ENCODE peak calls at places on chromosomes 11 and 22, in six cellular contexts. E is psoas muscle, Q is cardiac muscle cell, U is breast epithelium, L is adrenal gland, G is spleen. P is an unnamed sample. For H3K4me1, the result is how much of the 10 kb centered on the place peaks cover.

GRCh38 chr11:62552465-62552782 is 5.8 kb upstream of the AHNAK start:
- DNase-seq in G (no peak), U (no peak), L (no peak), E (no peak), Q (no peak), P (no peak)

GRCh38 chr11:69637956-69638871 is 2.7 kb upstream of the CCND1 start:
- DNase-seq in G (peak), Q (peak), E (no peak), U (no peak), L (peak), P (no peak)

GRCh38 chr22:27820896-27821866 is 19.6 kb upstream of the MN1 start:
- DNase-seq in G (no peak), Q (no peak), E (no peak), U (peak), L (no peak), P (no peak)

GRCh38 chr11:133928628-133929059 is 28.1 kb downstream of the IGSF9B start:
- DNase-seq in L (no peak), Q (no peak), U (peak), E (no peak), G (no peak), P (no peak)

GRCh38 chr11:67179892-67180490 is 60.9 kb downstream of the KDM2A start:
- DNase-seq in G (no peak), L (no peak), U (no peak), Q (no peak), E (no peak), P (no peak)

GRCh38 chr11:34002420-34002819 is 49.1 kb upstream of the CAPRIN1 start:
- DNase-seq in Q (no peak), E (no peak), L (no peak), G (no peak), U (peak), P (no peak)

GRCh38 chr11:122721201-122721963 is 65.9 kb downstream of the UBASH3B start:
- DNase-seq in U (no peak), E (no peak), Q (no peak), G (no peak), L (no peak), P (no peak)

GRCh38 chr11:65425105-65425970 is 2.7 kb downstream of the NEAT1 start:
- DNase-seq in E (no peak), G (peak), Q (no peak), L (peak), U (no peak), P (no peak)

GRCh38 chr11:36425593-36426206 is 84.4 kb downstream of the TRAF6 start:
- DNase-seq in G (no peak), Q (no peak), U (no peak), L (no peak), E (no peak), P (no peak)

GRCh38 chr11:128530119-128531091 is 57.0 kb downstream of the ETS1 start:
- DNase-seq in E (peak), Q (no peak), G (no peak), U (no peak), L (no peak), P (peak)

GRCh38 chr22:36183446-36183845 is 18.2 kb downstream of the APOL4 start:
- DNase-seq in Q (no peak), E (no peak), U (no peak), L (no peak), G (no peak), P (no peak)

GRCh38 chr11:1167256-1167655 is 9.5 kb downstream of the MUC5AC start:
- DNase-seq in U (no peak), E (no peak), G (no peak), L (no peak), Q (no peak), P (no peak)

GRCh38 chr11:46916669-46917108 is 1.7 kb downstream of the LRP4 start:
- DNase-seq in E (peak), G (no peak), Q (peak), L (peak), U (peak), P (peak)

GRCh38 chr11:62665630-62666258 is 632 bp downstream of the CSKMT start:
- DNase-seq in Q (peak), L (peak), U (no peak), E (peak), G (peak), P (peak)

GRCh38 chr11:86931965-86932332 is 23.2 kb downstream of the FZD4 start:
- DNase-seq in G (no peak), U (no peak), Q (no peak), L (peak), E (no peak), P (no peak)

GRCh38 chr22:49923445-49923844 is 5.0 kb downstream of the CRELD2 start:
- DNase-seq in U (no peak), L (no peak), G (no peak), Q (no peak), E (no peak), P (no peak)

GRCh38 chr11:123111465-123111864 is 49.5 kb upstream of the HSPA8 start:
- DNase-seq in U (no peak), G (no peak), E (no peak), L (no peak), Q (peak), P (no peak)

GRCh38 chr11:102192349-102193066 is 82.3 kb downstream of the YAP1 start:
- DNase-seq in L (no peak), E (no peak), G (no peak), Q (peak), U (no peak), P (no peak)

GRCh38 chr22:42837556-42837955 is 19.5 kb downstream of the ARFGAP3 start:
- DNase-seq in U (no peak), Q (no peak), L (no peak), E (no peak), G (no peak), P (no peak)

GRCh38 chr22:38074181-38075104 is 9.5 kb downstream of the SLC16A8 start:
- DNase-seq in E (peak), G (no peak), U (no peak), Q (no peak), L (no peak), P (no peak)

GRCh38 chr11:64742940-64743590 is 877 bp downstream of the RASGRP2 start:
- DNase-seq in E (peak), U (no peak), G (peak), L (peak), Q (peak), P (peak)

GRCh38 chr11:76049506-76049905 is 156.8 kb downstream of the WNT11 start:
- DNase-seq in U (no peak), L (no peak), G (no peak), E (no peak), Q (no peak), P (no peak)

GRCh38 chr11:113977071-113977490 is 2.2 kb downstream of the HTR3A start:
- DNase-seq in G (no peak), E (no peak), U (no peak), L (no peak), Q (no peak), P (no peak)

GRCh38 chr11:61610905-61611304 is 30.0 kb upstream of the SYT7 start:
- DNase-seq in E (no peak), Q (no peak), G (no peak), U (no peak), L (no peak), P (no peak)

GRCh38 chr11:61041755-61042518 is 60.4 kb upstream of the CD5 start:
- DNase-seq in U (no peak), E (no peak), G (peak), Q (peak), L (peak), P (no peak)

GRCh38 chr11:95794086-95794485 is 3.8 kb downstream of the CEP57 start:
- DNase-seq in G (no peak), Q (no peak), U (no peak), E (no peak), L (no peak), P (no peak)

GRCh38 chr22:27108425-27109114 is 451.2 kb downstream of the MIAT start:
- DNase-seq in Q (no peak), L (peak), E (peak), G (no peak), U (peak), P (peak)

GRCh38 chr11:3341298-3341697 is 37.6 kb downstream of the ZNF195 start:
- DNase-seq in U (peak), Q (peak), E (peak), G (no peak), L (peak), P (no peak)

GRCh38 chr22:48760481-48761238 is 1067.0 kb downstream of the BRD1 start:
- DNase-seq in Q (no peak), L (no peak), U (no peak), G (no peak), E (no peak), P (no peak)

GRCh38 chr11:18706330-18707243 is 8.0 kb downstream of the TMEM86A start:
- DNase-seq in L (peak), E (peak), U (peak), G (peak), Q (peak), P (no peak)

GRCh38 chr22:26565889-26566288 is 24.0 kb downstream of the TPST2 start:
- DNase-seq in L (no peak), U (no peak), E (no peak), Q (no peak), G (no peak), P (no peak)

GRCh38 chr11:45159781-45160365 is 13.4 kb downstream of the PRDM11 start:
- DNase-seq in U (no peak), E (no peak), L (no peak), G (peak), Q (no peak), P (no peak)

GRCh38 chr22:44338183-44338812 is 25.5 kb upstream of the SHISAL1 start:
- DNase-seq in Q (no peak), E (no peak), L (peak), U (no peak), G (no peak), P (no peak)

DNA sequence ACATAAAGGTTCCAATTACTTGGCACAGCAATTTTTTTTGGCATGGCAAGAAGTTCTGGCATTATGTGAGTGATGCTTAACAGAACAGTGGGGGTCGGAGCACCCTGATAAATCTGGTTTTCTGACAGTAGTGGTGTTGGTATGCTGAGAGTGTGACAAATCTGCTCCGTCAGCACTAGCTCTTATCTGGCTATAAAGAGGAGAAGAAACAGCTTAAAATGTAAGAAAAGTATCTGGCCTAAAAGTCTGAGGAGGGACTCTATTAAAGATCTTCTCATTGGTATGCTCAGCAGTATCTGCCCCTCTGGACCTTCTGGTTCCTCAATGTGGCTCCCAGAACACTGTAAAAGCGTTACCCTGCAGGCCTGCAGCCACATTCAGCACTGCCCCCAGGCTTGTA is 137.4 kb downstream of the PLEKHA7 start:
- DNase-seq in G (no peak), Q (no peak), L (no peak), U (no peak), E (no peak), P (no peak)
- H3K4me3 ChIP-seq in G (no peak), Q (no peak), L (no peak), U (no peak), E (no peak), P (no peak)

GRCh38 chr22:46612904-46613605 is 7.1 kb upstream of the GRAMD4 start:
- DNase-seq in L (peak), G (peak), U (no peak), E (peak), Q (peak), P (no peak)

GRCh38 chr22:46610345-46610744 is 9.8 kb upstream of the GRAMD4 start:
- DNase-seq in Q (no peak), G (peak), U (no peak), E (no peak), L (no peak), P (no peak)

GRCh38 chr22:46612341-46612903 is 7.8 kb upstream of the GRAMD4 start:
- DNase-seq in Q (no peak), U (no peak), G (peak), E (no peak), L (no peak), P (no peak)

GRCh38 chr22:46609724-46610161 is 10.4 kb upstream of the GRAMD4 start:
- DNase-seq in L (no peak), G (peak), E (no peak), U (no peak), Q (no peak), P (no peak)

DNA sequence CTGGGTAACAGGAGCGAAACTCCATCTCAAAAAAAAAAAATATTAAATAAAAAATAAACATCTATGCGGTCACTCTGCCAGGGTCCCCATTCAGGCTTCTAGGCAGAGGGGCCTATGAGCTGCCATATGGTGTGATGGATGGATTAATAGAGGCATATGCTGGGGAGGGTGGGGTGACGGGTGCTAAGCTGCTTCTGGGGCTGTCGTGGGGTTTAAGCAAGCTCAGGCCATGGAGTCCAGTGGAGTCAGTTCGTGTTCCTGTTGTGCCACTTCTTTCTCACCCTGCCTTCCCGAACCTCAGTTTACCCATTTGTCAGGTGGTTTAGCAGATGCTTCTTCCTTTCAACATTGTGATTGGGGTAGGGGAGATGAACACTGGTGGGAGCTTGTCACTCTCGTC is 9.0 kb upstream of the GRAMD4 start:
- DNase-seq in Q (no peak), L (no peak), E (no peak), G (no peak), U (no peak), P (no peak)
- H3K4me1 ChIP-seq in Q (under half), L (under half), E (under half), G (under half), U (under half), P (under half)

DNA sequence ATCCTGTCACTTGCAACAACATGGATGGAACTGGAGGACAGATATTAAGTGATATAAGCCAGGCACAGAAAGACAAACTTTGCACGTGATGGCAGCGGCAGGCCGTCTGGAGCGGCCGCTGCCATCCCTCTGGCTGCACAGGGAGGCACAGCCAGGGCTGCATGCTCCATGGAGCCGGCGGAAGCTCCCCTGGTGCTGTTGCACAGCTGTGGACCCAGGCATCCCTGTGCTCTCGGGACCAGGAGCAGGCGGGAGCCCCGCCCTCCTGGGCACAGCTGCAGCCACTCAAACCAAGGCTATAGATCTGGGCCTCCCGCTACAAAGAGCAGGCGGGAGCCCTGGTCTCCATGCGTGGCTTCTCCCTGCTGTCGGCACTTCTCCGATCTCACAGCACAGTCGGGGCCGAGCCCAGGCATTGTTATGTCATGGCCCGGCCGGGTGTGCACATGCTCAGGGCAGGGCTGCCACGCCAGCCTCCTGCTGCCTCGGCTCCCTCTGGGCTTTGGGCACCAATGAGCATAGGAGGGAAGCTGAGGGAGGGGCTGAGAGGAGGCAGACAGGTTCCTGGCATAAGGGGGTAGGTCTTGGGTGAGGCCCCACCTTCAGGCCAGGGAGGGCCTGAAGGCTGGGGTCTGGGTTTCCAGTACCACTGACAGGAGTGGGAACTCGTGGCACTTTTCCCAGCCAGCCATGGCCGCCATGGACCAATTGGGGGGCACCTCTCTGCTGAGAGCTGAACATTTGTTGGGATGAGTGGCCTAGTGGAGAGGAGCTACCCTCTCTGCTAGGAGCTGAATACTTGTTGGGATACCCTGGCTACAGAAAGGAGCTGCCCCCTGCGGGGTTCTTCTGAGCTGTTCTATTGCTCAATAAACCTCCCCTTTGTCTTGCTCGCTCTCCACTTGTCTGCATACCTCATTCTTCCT is 16.7 kb downstream of the RRP8 start:
- DNase-seq in U (no peak), G (no peak), E (no peak), L (no peak), Q (no peak), P (no peak)
- H3K4me3 ChIP-seq in U (no peak), G (no peak), E (no peak), L (no peak), Q (no peak), P (no peak)

GRCh38 chr22:19716041-19716828 is 1.9 kb downstream of the SEPTIN5 start:
- DNase-seq in Q (no peak), G (peak), L (no peak), E (peak), U (no peak), P (no peak)

GRCh38 chr22:19715286-19715939 is 1.1 kb downstream of the SEPTIN5 start:
- DNase-seq in L (no peak), U (no peak), G (peak), Q (no peak), E (peak), P (no peak)

GRCh38 chr22:19713228-19713627 is 1.1 kb upstream of the SEPTIN5 start:
- DNase-seq in G (peak), Q (no peak), U (no peak), E (peak), L (no peak), P (no peak)

GRCh38 chr22:19714320-19715252 is at the start of gene SEPTIN5:
- DNase-seq in Q (peak), L (no peak), G (peak), U (no peak), E (peak), P (no peak)

DNA sequence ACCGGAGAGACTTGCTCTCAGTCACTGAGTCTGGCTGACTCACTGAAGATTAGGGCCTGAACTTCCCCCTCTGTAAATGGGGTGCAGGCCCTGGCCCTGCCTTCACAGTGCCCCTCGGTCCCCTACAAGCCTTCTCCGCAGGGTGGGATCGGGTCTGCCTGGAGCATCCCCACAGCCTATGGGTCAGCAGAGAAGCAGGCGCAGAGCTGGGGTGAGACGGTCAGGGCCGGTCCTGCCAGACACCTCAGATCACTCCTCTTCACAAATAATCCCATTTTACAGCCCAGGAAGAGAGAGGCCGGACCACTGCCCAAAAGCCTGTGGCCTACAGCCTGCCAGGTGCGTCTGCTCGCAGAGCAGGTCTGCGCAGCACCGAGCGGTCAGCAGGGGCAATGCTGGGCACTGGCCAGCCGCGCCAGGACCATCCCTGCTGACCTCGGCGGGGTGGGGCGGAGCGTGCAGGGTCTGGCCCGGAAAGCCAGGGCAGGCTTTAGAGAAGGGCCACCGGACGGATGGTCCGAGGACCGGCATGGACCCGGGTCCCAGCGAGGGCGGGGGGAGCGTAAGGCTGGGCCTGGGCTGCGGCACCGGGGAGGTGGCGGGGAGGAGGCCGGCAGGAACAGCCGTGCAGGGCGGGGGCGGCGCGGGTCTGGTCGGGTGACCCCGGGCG is 518 bp upstream of the SEPTIN5 start:
- DNase-seq in Q (peak), L (no peak), U (no peak), E (peak), G (peak), P (no peak)
- H3K4me1 ChIP-seq in Q (under half), L (under half), U (under half), E (under half), G (under half), P (under half)